ENCODE peak calls at places on chromosomes 3 and 15, in six cellular contexts. S is IMR-90, C is A549, J is HepG2, R is GM12878, A is K562. I is an unnamed sample.

GRCh38 chr3:156617145-156617544 is 57.2 kb upstream of the TIPARP start:
- DNase-seq in C (no peak), S (no peak), J (no peak), R (no peak), A (no peak), I (no peak)

GRCh38 chr3:144875251-144875650 is 903.6 kb downstream of the DIPK2A start:
- DNase-seq in C (no peak), S (no peak), A (no peak), J (no peak), R (no peak), I (no peak)

GRCh38 chr3:152508705-152509104 is 240.0 kb downstream of the MBNL1 start:
- DNase-seq in A (peak; percentile 40), C (peak; percentile 8), J (peak; percentile 7), R (no peak), S (no peak), I (no peak)

GRCh38 chr3:70927239-70927638 is 614.8 kb upstream of the MDFIC2 start:
- DNase-seq in S (no peak), J (no peak), R (no peak), A (no peak), C (no peak), I (no peak)

GRCh38 chr3:98776114-98776513 is 13.0 kb downstream of the ST3GAL6 start:
- DNase-seq in J (no peak), A (no peak), S (no peak), C (no peak), R (no peak), I (no peak)

GRCh38 chr3:114527036-114527644 is 233.3 kb downstream of the TIGIT start:
- DNase-seq in C (peak; percentile 3), J (peak; percentile 9), R (no peak), S (peak; percentile 22), A (no peak), I (peak; percentile 13)

GRCh38 chr15:68188647-68189046 is 16.5 kb downstream of the CALML4 start:
- DNase-seq in S (no peak), J (no peak), C (no peak), A (no peak), R (no peak), I (no peak)

GRCh38 chr15:62431391-62431790 is 266.3 kb upstream of the C2CD4B start:
- DNase-seq in J (peak; percentile 75), A (no peak), S (no peak), C (no peak), R (no peak), I (no peak)

GRCh38 chr15:97989330-97989729 is 28.8 kb downstream of the ARRDC4 start:
- DNase-seq in J (no peak), A (no peak), R (no peak), C (no peak), S (no peak), I (no peak)

GRCh38 chr15:97993310-97993738 is 32.8 kb downstream of the ARRDC4 start:
- DNase-seq in C (no peak), J (no peak), S (no peak), R (no peak), A (peak; percentile 29), I (no peak)

GRCh38 chr15:97992831-97993230 is 32.3 kb downstream of the ARRDC4 start:
- DNase-seq in S (no peak), R (no peak), A (no peak), J (no peak), C (no peak), I (no peak)

GRCh38 chr15:97995192-97995591 is 34.7 kb downstream of the ARRDC4 start:
- DNase-seq in S (no peak), C (no peak), A (no peak), J (no peak), R (no peak), I (no peak)

DNA sequence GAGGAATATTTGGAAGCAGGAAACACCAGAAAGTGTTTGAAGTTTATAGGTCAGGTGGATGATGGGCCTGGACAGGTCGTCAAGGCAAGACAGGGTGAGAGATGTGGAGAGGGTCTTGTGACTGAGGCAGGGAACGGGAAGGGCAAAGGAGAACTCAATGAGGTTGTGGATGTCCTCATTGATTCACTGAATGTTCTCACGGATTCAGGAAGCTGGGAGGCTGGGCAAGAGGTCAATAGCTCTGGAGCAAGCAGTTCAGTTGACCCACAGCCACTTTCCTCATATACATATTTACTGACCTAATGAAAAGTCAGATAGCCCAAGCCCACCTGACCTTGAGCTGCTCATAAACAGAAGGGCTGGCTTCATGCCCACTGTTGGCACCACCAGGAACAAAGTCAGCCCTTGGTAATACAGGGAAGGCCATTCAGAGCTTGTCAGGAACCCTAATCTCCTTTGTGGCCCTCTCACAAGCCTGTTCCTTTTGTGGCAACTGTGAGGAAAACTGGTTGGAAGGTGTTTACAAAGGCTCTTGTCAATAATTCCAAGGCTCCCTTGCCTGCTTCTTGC is 31.6 kb downstream of the ARRDC4 start:
- DNase-seq in J (no peak), A (no peak), S (no peak), C (no peak), R (no peak), I (no peak)
- TF ChIP-seq BHLHE40 in J (no peak), A (no peak), S (no peak), C (no peak), R (no peak), I (no peak)

DNA sequence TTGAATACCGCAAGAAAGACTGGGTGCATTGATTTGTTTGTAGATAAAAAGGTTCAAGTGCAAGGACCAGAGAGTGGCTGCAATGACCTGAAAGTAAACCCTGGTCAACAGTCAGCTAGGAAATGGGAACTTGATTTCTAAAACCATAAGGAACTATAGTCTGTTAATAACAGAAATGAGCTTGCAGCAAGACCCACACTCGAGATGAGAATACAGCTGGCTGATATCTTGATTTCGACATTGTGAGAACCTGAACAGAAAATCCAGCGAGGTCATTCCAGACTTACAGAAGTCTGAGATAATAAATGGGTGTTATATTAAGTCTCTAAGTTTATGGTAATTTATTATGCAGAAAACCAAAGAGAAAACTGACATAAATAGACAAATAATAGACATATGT is 177.3 kb downstream of the NFKBIZ start:
- DNase-seq in A (no peak), C (no peak), J (no peak), R (no peak), S (no peak), I (no peak)
- TF ChIP-seq BHLHE40 in A (no peak), C (no peak), J (no peak), R (no peak), S (no peak), I (no peak)

GRCh38 chr15:57566840-57567239 is 24.9 kb upstream of the MYZAP start:
- DNase-seq in R (no peak), S (no peak), C (no peak), A (no peak), J (no peak), I (no peak)
- TF ChIP-seq BHLHE40 in R (no peak), S (no peak), C (no peak), A (no peak), J (no peak), I (no peak)

DNA sequence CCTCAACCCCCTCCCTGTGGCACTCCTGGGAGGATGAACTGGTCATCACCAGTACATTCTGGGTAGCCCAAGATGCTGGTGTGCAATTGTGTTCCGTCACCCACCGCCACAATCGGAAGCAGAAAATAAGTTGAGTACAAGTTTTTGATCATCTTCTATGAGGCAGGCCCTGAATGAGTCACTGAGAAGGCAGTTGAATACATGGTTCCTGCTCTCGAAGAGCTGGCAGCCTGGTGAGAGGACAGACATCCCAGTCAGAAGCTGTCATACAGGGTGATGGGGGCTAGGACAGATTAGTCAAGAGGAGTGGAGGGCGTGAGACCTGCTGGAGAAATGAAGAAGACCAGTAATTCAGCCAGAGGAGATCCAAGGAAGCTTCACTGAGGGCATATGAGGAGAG is 6.2 kb downstream of the CEMIP start:
- DNase-seq in J (no peak), R (no peak), A (no peak), S (peak; percentile 60), C (no peak), I (no peak)
- TF ChIP-seq BHLHE40 in J (no peak), R (no peak), A (no peak), S (no peak), C (no peak), I (no peak)

GRCh38 chr3:129002573-129003569 is 1.8 kb downstream of the EFCC1 start:
- DNase-seq in C (no peak), R (no peak), A (no peak), S (no peak), J (no peak), I (no peak)

GRCh38 chr3:128999104-128999503 is 2.0 kb upstream of the EFCC1 start:
- DNase-seq in R (no peak), A (no peak), S (no peak), J (peak; percentile 27), C (no peak), I (no peak)

GRCh38 chr3:129001817-129002572 is 891 bp downstream of the EFCC1 start:
- DNase-seq in J (no peak), C (no peak), R (no peak), A (no peak), S (no peak), I (peak; percentile 51)

GRCh38 chr3:129000742-129001100 is 383 bp upstream of the EFCC1 start:
- DNase-seq in A (no peak), C (no peak), J (no peak), R (no peak), S (no peak), I (no peak)

DNA sequence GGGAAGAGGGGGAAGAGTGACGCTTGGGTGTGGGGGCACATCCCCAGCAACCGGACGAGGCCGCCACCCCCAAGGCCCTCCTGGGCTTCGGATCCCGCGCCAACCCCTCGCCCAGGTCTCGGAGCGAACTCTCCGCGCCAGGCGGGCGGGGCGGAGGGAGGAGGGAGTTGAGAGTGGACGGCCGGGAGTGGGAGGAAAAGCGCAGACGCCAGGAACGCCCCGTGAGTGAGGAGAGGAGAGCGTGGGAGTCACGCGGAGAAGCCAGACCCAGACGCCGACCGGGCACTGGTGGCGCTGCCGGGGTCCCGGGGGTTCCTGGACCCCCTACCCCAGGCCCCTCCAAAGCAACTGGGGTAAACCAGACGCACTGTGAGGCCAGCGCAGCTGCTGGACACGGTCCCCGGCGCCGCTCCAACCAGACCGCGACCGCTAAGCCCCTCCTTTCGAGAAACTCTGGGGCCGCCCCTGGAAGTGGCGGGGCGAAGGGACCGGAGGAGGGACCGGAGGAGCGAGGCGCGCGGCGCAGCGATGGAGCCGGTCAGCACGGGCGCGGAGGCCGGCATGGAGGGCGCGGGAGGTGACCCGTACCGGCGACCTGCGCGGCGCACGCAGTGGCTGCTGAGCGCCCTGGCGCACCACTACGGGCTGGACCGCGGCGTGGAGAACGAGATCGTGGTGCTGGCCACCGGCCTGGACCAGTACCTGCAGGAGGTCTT is at the start of gene EFCC1:
- DNase-seq in R (no peak), C (no peak), S (no peak), A (peak; percentile 56), J (no peak), I (no peak)
- TF ChIP-seq BHLHE40 in R (no peak), C (no peak), S (no peak), A (no peak), J (no peak), I (no peak)

DNA sequence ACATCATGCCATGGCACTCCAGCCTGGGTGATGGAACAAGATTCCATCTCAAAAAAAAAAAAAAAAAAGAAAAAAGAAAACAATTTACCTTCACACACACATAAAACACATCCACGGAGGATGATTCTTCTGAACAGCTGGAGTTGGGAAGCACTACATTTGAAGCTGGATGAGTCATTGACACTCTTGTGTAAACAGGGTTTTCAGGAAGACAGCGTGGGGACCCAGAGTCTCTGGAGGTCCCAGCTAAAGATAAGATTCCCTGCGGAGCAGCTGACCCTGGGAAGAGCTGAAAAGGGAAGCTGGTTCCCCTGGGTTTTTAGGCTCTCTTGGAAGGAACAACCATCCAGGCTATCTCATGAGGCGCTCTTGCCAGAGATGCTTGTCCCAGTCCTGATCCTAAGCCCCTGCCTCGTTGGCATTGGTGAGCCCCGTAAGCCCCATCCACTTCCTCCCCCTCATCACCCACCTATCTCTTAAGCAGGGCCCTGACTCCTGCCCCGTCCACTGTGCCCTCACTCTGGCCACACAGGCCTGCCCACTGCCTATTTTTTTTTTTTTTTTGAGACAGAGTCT is 32.0 kb upstream of the FURIN start:
- DNase-seq in R (no peak), S (peak; percentile 91), J (peak; percentile 53), C (peak; percentile 72), A (peak; percentile 67), I (no peak)
- TF ChIP-seq BHLHE40 in R (no peak), S (no peak), J (no peak), C (no peak), A (no peak), I (no peak)

GRCh38 chr3:64143399-64144130 is 81.7 kb downstream of the PRICKLE2 start:
- DNase-seq in C (no peak), A (no peak), S (peak; percentile 75), R (no peak), J (no peak), I (no peak)
- TF ChIP-seq BHLHE40 in C (no peak), A (no peak), S (no peak), R (no peak), J (no peak), I (no peak)

I was measured in HEK293T.